ENCODE peak calls at places on chromosomes 7 and 10, in four cellular contexts. N is T-helper 1 cell, T is NCI-H510A treated with DMSO at 0.1 percent for 48 hours, U is mesothelial cell of epicardium. Z is an unnamed sample.

GRCh38 chr10:76432274-76433012 is 1001.0 kb downstream of the LRMDA start:
- DNase-seq in N (no peak), T (no peak), U (no peak), Z (no peak)

GRCh38 chr7:142185069-142185468 is 72.8 kb downstream of the PRSS58 start:
- DNase-seq in N (no peak), T (no peak), U (no peak), Z (no peak)

GRCh38 chr10:96268341-96268909 is 2.9 kb downstream of the BLNK start:
- DNase-seq in N (no peak), T (no peak), U (no peak), Z (no peak)

GRCh38 chr7:25907214-25907613 is 244.8 kb upstream of the NFE2L3 start:
- DNase-seq in N (no peak), T (no peak), U (no peak), Z (no peak)

GRCh38 chr10:28991326-28991725 is 297.5 kb upstream of the LYZL1 start:
- DNase-seq in N (no peak), T (no peak), U (no peak), Z (peak)

GRCh38 chr10:119197921-119198320 is 9.4 kb upstream of the GRK5 start:
- DNase-seq in N (no peak), T (no peak), U (no peak), Z (no peak)

GRCh38 chr7:139044813-139045794 is 9.3 kb upstream of the ZC3HAV1L start:
- DNase-seq in N (no peak), T (no peak), U (no peak), Z (no peak)

GRCh38 chr10:22568928-22569327 is 145.4 kb downstream of the PIP4K2A start:
- DNase-seq in N (no peak), T (no peak), U (no peak), Z (no peak)

GRCh38 chr10:5395168-5395567 is 9.5 kb downstream of the TUBAL3 start:
- DNase-seq in N (no peak), T (no peak), U (no peak), Z (no peak)

GRCh38 chr7:155880721-155881120 is 68.5 kb upstream of the SHH start:
- DNase-seq in N (no peak), T (no peak), U (no peak), Z (no peak)

GRCh38 chr10:51073461-51074237 is 638 bp upstream of the PRKG1 start:
- DNase-seq in N (no peak), T (no peak), U (peak), Z (no peak)

GRCh38 chr10:118139321-118139720 is 92.6 kb upstream of the RAB11FIP2 start:
- DNase-seq in N (no peak), T (no peak), U (no peak), Z (no peak)

GRCh38 chr7:91164948-91165845 is 99.0 kb upstream of the FZD1 start:
- DNase-seq in N (no peak), T (no peak), U (no peak), Z (no peak)

GRCh38 chr7:127884066-127884559 is 147.1 kb downstream of the LRRC4 start:
- DNase-seq in N (no peak), T (no peak), U (no peak), Z (no peak)

GRCh38 chr7:114922652-114923402 is 933 bp downstream of the MDFIC start:
- DNase-seq in N (peak), T (peak), U (peak), Z (peak)

GRCh38 chr7:17663056-17663675 is 277.1 kb downstream of the SNX13 start:
- DNase-seq in N (no peak), T (no peak), U (no peak), Z (no peak)

GRCh38 chr7:152052772-152053171 is 27.3 kb downstream of the GALNT11 start:
- DNase-seq in N (no peak), T (no peak), U (no peak), Z (no peak)

GRCh38 chr10:24603333-24603732 is 120.4 kb downstream of the ARHGAP21 start:
- DNase-seq in N (no peak), T (no peak), U (no peak), Z (no peak)

GRCh38 chr10:6136215-6137201 is 47.7 kb downstream of the RBM17 start:
- DNase-seq in N (no peak), T (no peak), U (no peak), Z (no peak)

GRCh38 chr10:33453081-33453850 is 118.8 kb upstream of the NRP1 start:
- DNase-seq in N (no peak), T (no peak), U (no peak), Z (no peak)

GRCh38 chr7:78134256-78134655 is 335.7 kb downstream of the PHTF2 start:
- DNase-seq in N (no peak), T (no peak), U (no peak), Z (no peak)

GRCh38 chr10:44385726-44386438 is 985 bp upstream of the CXCL12 start:
- DNase-seq in N (no peak), T (no peak), U (no peak), Z (no peak)

GRCh38 chr10:124020871-124021823 is 72.3 kb downstream of the CHST15 start:
- DNase-seq in N (no peak), T (peak), U (no peak), Z (no peak)

GRCh38 chr7:35768346-35768745 is 32.5 kb upstream of the SEPTIN7 start:
- DNase-seq in N (no peak), T (no peak), U (no peak), Z (no peak)

GRCh38 chr10:110843031-110843430 is 28.7 kb upstream of the PDCD4 start:
- DNase-seq in N (peak), T (no peak), U (no peak), Z (no peak)

GRCh38 chr10:96502561-96503267 is 11.0 kb downstream of the TLL2 start:
- DNase-seq in N (no peak), T (peak), U (no peak), Z (no peak)

GRCh38 chr7:156167987-156168386 is 355.7 kb upstream of the SHH start:
- DNase-seq in N (no peak), T (no peak), U (no peak), Z (no peak)